ENCODE peak calls at places on chromosomes 12 and 14, in five cellular contexts. N is uterus; P is WERI-Rb-1; Y is esophagus squamous epithelium; Q is CD8-positive, alpha-beta T cell. S is an unnamed sample. For H3K36me3, the result is how much of the 10 kb centered on the place peaks cover.

GRCh38 chr12:64142382-64142781 is 79.7 kb downstream of the KICS2 start:
- DNase-seq in Q (no peak), P (no peak), N (no peak), Y (no peak), S (no peak)

GRCh38 chr12:65685514-65685913 is 138.8 kb upstream of the HMGA2 start:
- DNase-seq in P (no peak), Y (no peak), N (no peak), Q (no peak), S (no peak)

GRCh38 chr12:79681008-79681590 is 9.7 kb downstream of the PAWR start:
- DNase-seq in Y (no peak), N (no peak), Q (no peak), P (no peak), S (no peak)

GRCh38 chr12:56434828-56435227 is 14.4 kb downstream of the TIMELESS start:
- DNase-seq in Y (no peak), N (no peak), P (no peak), Q (no peak), S (no peak)

GRCh38 chr14:70004791-70005190 is 125.6 kb downstream of the SMOC1 start:
- DNase-seq in N (no peak), Y (no peak), Q (no peak), P (no peak), S (no peak)

GRCh38 chr14:50044040-50044651 is 72.2 kb downstream of the VCPKMT start:
- DNase-seq in Y (no peak), P (no peak), Q (no peak), N (no peak), S (no peak)

GRCh38 chr12:123245678-123246077 is 12.4 kb downstream of the MTRFR start:
- DNase-seq in N (no peak), Q (no peak), Y (no peak), P (no peak), S (no peak)

GRCh38 chr12:77377116-77377515 is 311.7 kb upstream of the E2F7 start:
- DNase-seq in N (no peak), Q (no peak), Y (no peak), P (no peak), S (no peak)

GRCh38 chr12:1540690-1541089 is 53.7 kb downstream of the FBXL14 start:
- DNase-seq in P (no peak), Q (no peak), N (no peak), Y (no peak), S (no peak)

GRCh38 chr14:84343637-84344036 is 1186.3 kb upstream of the FLRT2 start:
- DNase-seq in Y (no peak), P (no peak), N (no peak), Q (no peak), S (no peak)

GRCh38 chr12:113407931-113408585 is 4.4 kb upstream of the SDS start:
- DNase-seq in N (no peak), Y (no peak), Q (no peak), P (no peak), S (no peak)

GRCh38 chr14:78714722-78715121 is 544.5 kb downstream of the NRXN3 start:
- DNase-seq in Y (no peak), Q (no peak), N (no peak), P (no peak), S (no peak)

GRCh38 chr14:24076302-24076601 is 4.9 kb downstream of the CPNE6 start:
- DNase-seq in N (no peak), P (no peak), Y (no peak), Q (no peak), S (no peak)

GRCh38 chr12:52005903-52006703 is 643 bp upstream of the TAMALIN start:
- DNase-seq in Q (no peak), N (peak), Y (no peak), P (no peak), S (peak)

GRCh38 chr14:66572836-66573235 is 64.9 kb downstream of the GPHN start:
- DNase-seq in P (no peak), Q (no peak), Y (no peak), N (no peak), S (no peak)

GRCh38 chr12:65690477-65690876 is 133.8 kb upstream of the HMGA2 start:
- DNase-seq in N (no peak), P (no peak), Q (no peak), Y (no peak), S (no peak)

GRCh38 chr12:109291531-109292341 is 17.3 kb downstream of the FOXN4 start:
- DNase-seq in Y (no peak), N (no peak), Q (no peak), P (peak), S (no peak)

GRCh38 chr14:31297701-31298344 is 90.2 kb upstream of the HECTD1 start:
- DNase-seq in P (no peak), Q (no peak), Y (no peak), N (no peak), S (no peak)
- H3K36me3 ChIP-seq in P (under half), Q (under half), Y (half or more), N (under half), S (under half)

GRCh38 chr14:32150392-32150791 is 51.5 kb upstream of the RNU6-7 start:
- DNase-seq in N (no peak), P (no peak), Y (no peak), Q (no peak), S (no peak)
- H3K36me3 ChIP-seq in N (under half), P (half or more), Y (half or more), Q (under half), S (half or more)

GRCh38 chr12:105194947-105195346 is 41.0 kb downstream of the APPL2 start:
- DNase-seq in P (no peak), Y (no peak), Q (no peak), N (no peak), S (no peak)
- H3K36me3 ChIP-seq in P (under half), Y (half or more), Q (under half), N (under half), S (half or more)

GRCh38 chr14:75435473-75435872 is 7.7 kb downstream of the JDP2 start:
- DNase-seq in Q (no peak), Y (no peak), P (no peak), N (no peak), S (peak)

GRCh38 chr14:75437201-75438143 is 9.7 kb downstream of the JDP2 start:
- DNase-seq in Q (no peak), P (no peak), N (no peak), Y (no peak), S (no peak)

GRCh38 chr14:75432406-75432805 is 4.6 kb downstream of the JDP2 start:
- DNase-seq in Q (no peak), N (no peak), Y (no peak), P (no peak), S (peak)

GRCh38 chr14:75433631-75434556 is 6.1 kb downstream of the JDP2 start:
- DNase-seq in Q (no peak), Y (no peak), N (no peak), P (no peak), S (peak)

GRCh38 chr14:75434557-75435248 is 6.9 kb downstream of the JDP2 start:
- DNase-seq in P (no peak), Q (no peak), Y (no peak), N (no peak), S (peak)
- H3K36me3 ChIP-seq in P (under half), Q (under half), Y (half or more), N (under half), S (under half)

GRCh38 chr12:45415393-45415817 is 199.5 kb downstream of the ANO6 start:
- DNase-seq in Q (no peak), P (no peak), Y (no peak), N (peak), S (no peak)
- H3K36me3 ChIP-seq in Q (under half), P (under half), Y (half or more), N (under half), S (under half)

S was measured in suprapubic skin.